ENCODE peak calls at places on chromosome 10, in five cellular contexts. One of them, this sample, is unnamed.

GRCh38 chr10:27536437-27536836 is 32.3 kb downstream of the RAB18 start:
- DNase-seq in HAP-1: no peak
- DNase-seq in upper lobe of left lung: no peak
- DNase-seq in stimulated activated CD4-positive, alpha-beta T cell treated with anti-CD3 and anti-CD28 coated beads, TNF-alpha, amount 100 ng/mL, for 24 hours: no peak
- DNase-seq in fibroblast of mammary gland: no peak
- DNase-seq in this sample: no peak

GRCh38 chr10:117107280-117107679 is 30.8 kb downstream of the VAX1 start:
- DNase-seq in HAP-1: no peak
- DNase-seq in upper lobe of left lung: no peak
- DNase-seq in stimulated activated CD4-positive, alpha-beta T cell treated with anti-CD3 and anti-CD28 coated beads, TNF-alpha, amount 100 ng/mL, for 24 hours: no peak
- DNase-seq in fibroblast of mammary gland: no peak
- DNase-seq in this sample: no peak

GRCh38 chr10:119517235-119518141 is 25.0 kb downstream of the RGS10 start:
- DNase-seq in HAP-1: no peak
- DNase-seq in upper lobe of left lung: peak; percentile 68
- DNase-seq in stimulated activated CD4-positive, alpha-beta T cell treated with anti-CD3 and anti-CD28 coated beads, TNF-alpha, amount 100 ng/mL, for 24 hours: no peak
- DNase-seq in fibroblast of mammary gland: peak; percentile 23
- DNase-seq in this sample: peak; percentile 27

GRCh38 chr10:124705817-124706461 is 38.2 kb downstream of the FAM53B start:
- DNase-seq in HAP-1: no peak
- DNase-seq in upper lobe of left lung: no peak
- DNase-seq in stimulated activated CD4-positive, alpha-beta T cell treated with anti-CD3 and anti-CD28 coated beads, TNF-alpha, amount 100 ng/mL, for 24 hours: no peak
- DNase-seq in fibroblast of mammary gland: no peak
- DNase-seq in this sample: no peak

GRCh38 chr10:107971973-107972372 is 807.5 kb upstream of the SORCS1 start:
- DNase-seq in HAP-1: no peak
- DNase-seq in upper lobe of left lung: no peak
- DNase-seq in stimulated activated CD4-positive, alpha-beta T cell treated with anti-CD3 and anti-CD28 coated beads, TNF-alpha, amount 100 ng/mL, for 24 hours: no peak
- DNase-seq in fibroblast of mammary gland: peak; percentile 95
- DNase-seq in this sample: no peak

GRCh38 chr10:12941966-12942365 is 59.5 kb downstream of the CCDC3 start:
- DNase-seq in HAP-1: peak; percentile 12
- DNase-seq in upper lobe of left lung: no peak
- DNase-seq in stimulated activated CD4-positive, alpha-beta T cell treated with anti-CD3 and anti-CD28 coated beads, TNF-alpha, amount 100 ng/mL, for 24 hours: no peak
- DNase-seq in fibroblast of mammary gland: peak; percentile 7
- DNase-seq in this sample: no peak

GRCh38 chr10:7432884-7433726 is 22.3 kb upstream of the SFMBT2 start:
- DNase-seq in HAP-1: peak; percentile 96
- DNase-seq in upper lobe of left lung: no peak
- DNase-seq in stimulated activated CD4-positive, alpha-beta T cell treated with anti-CD3 and anti-CD28 coated beads, TNF-alpha, amount 100 ng/mL, for 24 hours: no peak
- DNase-seq in fibroblast of mammary gland: peak; percentile 7
- DNase-seq in this sample: no peak

GRCh38 chr10:96436035-96436434 is 77.2 kb upstream of the OPALIN start:
- DNase-seq in HAP-1: no peak
- DNase-seq in upper lobe of left lung: no peak
- DNase-seq in stimulated activated CD4-positive, alpha-beta T cell treated with anti-CD3 and anti-CD28 coated beads, TNF-alpha, amount 100 ng/mL, for 24 hours: no peak
- DNase-seq in fibroblast of mammary gland: no peak
- DNase-seq in this sample: no peak

GRCh38 chr10:71059943-71060342 is 152.4 kb upstream of the UNC5B start:
- DNase-seq in HAP-1: no peak
- DNase-seq in upper lobe of left lung: no peak
- DNase-seq in stimulated activated CD4-positive, alpha-beta T cell treated with anti-CD3 and anti-CD28 coated beads, TNF-alpha, amount 100 ng/mL, for 24 hours: no peak
- DNase-seq in fibroblast of mammary gland: no peak
- DNase-seq in this sample: no peak

GRCh38 chr10:11958956-11959355 is 83.7 kb downstream of the UPF2 start:
- DNase-seq in HAP-1: no peak
- DNase-seq in upper lobe of left lung: no peak
- DNase-seq in stimulated activated CD4-positive, alpha-beta T cell treated with anti-CD3 and anti-CD28 coated beads, TNF-alpha, amount 100 ng/mL, for 24 hours: no peak
- DNase-seq in fibroblast of mammary gland: no peak
- DNase-seq in this sample: no peak

GRCh38 chr10:58796242-58796641 is 283.6 kb downstream of the BICC1 start:
- DNase-seq in HAP-1: no peak
- DNase-seq in upper lobe of left lung: no peak
- DNase-seq in stimulated activated CD4-positive, alpha-beta T cell treated with anti-CD3 and anti-CD28 coated beads, TNF-alpha, amount 100 ng/mL, for 24 hours: no peak
- DNase-seq in fibroblast of mammary gland: no peak
- DNase-seq in this sample: no peak

GRCh38 chr10:117226813-117227451 is 14.0 kb upstream of the SLC18A2 start:
- DNase-seq in HAP-1: no peak
- DNase-seq in upper lobe of left lung: peak; percentile 39
- DNase-seq in stimulated activated CD4-positive, alpha-beta T cell treated with anti-CD3 and anti-CD28 coated beads, TNF-alpha, amount 100 ng/mL, for 24 hours: no peak
- DNase-seq in fibroblast of mammary gland: peak; percentile 44
- DNase-seq in this sample: no peak

GRCh38 chr10:127694580-127695193 is 42.3 kb upstream of the FOXI2 start:
- DNase-seq in HAP-1: peak; percentile 38
- DNase-seq in upper lobe of left lung: peak; percentile 65
- DNase-seq in stimulated activated CD4-positive, alpha-beta T cell treated with anti-CD3 and anti-CD28 coated beads, TNF-alpha, amount 100 ng/mL, for 24 hours: no peak
- DNase-seq in fibroblast of mammary gland: peak; percentile 9
- DNase-seq in this sample: no peak

GRCh38 chr10:88017781-88018180 is 154.4 kb downstream of the PTEN start:
- DNase-seq in HAP-1: no peak
- DNase-seq in upper lobe of left lung: no peak
- DNase-seq in stimulated activated CD4-positive, alpha-beta T cell treated with anti-CD3 and anti-CD28 coated beads, TNF-alpha, amount 100 ng/mL, for 24 hours: no peak
- DNase-seq in fibroblast of mammary gland: peak; percentile 41
- DNase-seq in this sample: no peak

GRCh38 chr10:132306951-132307751 is 599 bp downstream of the STK32C start:
- DNase-seq in HAP-1: no peak
- DNase-seq in upper lobe of left lung: peak; percentile 72
- DNase-seq in stimulated activated CD4-positive, alpha-beta T cell treated with anti-CD3 and anti-CD28 coated beads, TNF-alpha, amount 100 ng/mL, for 24 hours: no peak
- DNase-seq in fibroblast of mammary gland: no peak
- DNase-seq in this sample: peak; percentile 34

GRCh38 chr10:79452174-79452611 is 6.8 kb upstream of the ZCCHC24 start:
- DNase-seq in HAP-1: no peak
- DNase-seq in upper lobe of left lung: no peak
- DNase-seq in stimulated activated CD4-positive, alpha-beta T cell treated with anti-CD3 and anti-CD28 coated beads, TNF-alpha, amount 100 ng/mL, for 24 hours: no peak
- DNase-seq in fibroblast of mammary gland: no peak
- DNase-seq in this sample: no peak

GRCh38 chr10:1369197-1369596 is 313.0 kb downstream of the WDR37 start:
- DNase-seq in HAP-1: no peak
- DNase-seq in upper lobe of left lung: no peak
- DNase-seq in stimulated activated CD4-positive, alpha-beta T cell treated with anti-CD3 and anti-CD28 coated beads, TNF-alpha, amount 100 ng/mL, for 24 hours: no peak
- DNase-seq in fibroblast of mammary gland: no peak
- DNase-seq in this sample: no peak

GRCh38 chr10:978826-979421 is 9.3 kb upstream of the GTPBP4 start:
- DNase-seq in HAP-1: no peak
- DNase-seq in upper lobe of left lung: no peak
- DNase-seq in stimulated activated CD4-positive, alpha-beta T cell treated with anti-CD3 and anti-CD28 coated beads, TNF-alpha, amount 100 ng/mL, for 24 hours: no peak
- DNase-seq in fibroblast of mammary gland: peak; percentile 10
- DNase-seq in this sample: no peak

GRCh38 chr10:20598590-20598989 is 298.5 kb downstream of the NEBL start:
- DNase-seq in HAP-1: no peak
- DNase-seq in upper lobe of left lung: no peak
- DNase-seq in stimulated activated CD4-positive, alpha-beta T cell treated with anti-CD3 and anti-CD28 coated beads, TNF-alpha, amount 100 ng/mL, for 24 hours: no peak
- DNase-seq in fibroblast of mammary gland: peak; percentile 97
- DNase-seq in this sample: no peak

GRCh38 chr10:43981696-43982095 is 333.0 kb upstream of the ZNF32 start:
- DNase-seq in HAP-1: no peak
- DNase-seq in upper lobe of left lung: no peak
- DNase-seq in stimulated activated CD4-positive, alpha-beta T cell treated with anti-CD3 and anti-CD28 coated beads, TNF-alpha, amount 100 ng/mL, for 24 hours: no peak
- DNase-seq in fibroblast of mammary gland: no peak
- DNase-seq in this sample: no peak

GRCh38 chr10:70461397-70462348 is 16.9 kb upstream of the PALD1 start:
- DNase-seq in HAP-1: peak; percentile 29
- DNase-seq in upper lobe of left lung: peak; percentile 48
- DNase-seq in stimulated activated CD4-positive, alpha-beta T cell treated with anti-CD3 and anti-CD28 coated beads, TNF-alpha, amount 100 ng/mL, for 24 hours: no peak
- DNase-seq in fibroblast of mammary gland: peak; percentile 50
- DNase-seq in this sample: no peak

GRCh38 chr10:88489107-88489506 is 94.0 kb downstream of the RNLS start:
- DNase-seq in HAP-1: no peak
- DNase-seq in upper lobe of left lung: no peak
- DNase-seq in stimulated activated CD4-positive, alpha-beta T cell treated with anti-CD3 and anti-CD28 coated beads, TNF-alpha, amount 100 ng/mL, for 24 hours: no peak
- DNase-seq in fibroblast of mammary gland: no peak
- DNase-seq in this sample: no peak

GRCh38 chr10:33791295-33791694 is 456.8 kb upstream of the NRP1 start:
- DNase-seq in HAP-1: no peak
- DNase-seq in upper lobe of left lung: no peak
- DNase-seq in stimulated activated CD4-positive, alpha-beta T cell treated with anti-CD3 and anti-CD28 coated beads, TNF-alpha, amount 100 ng/mL, for 24 hours: no peak
- DNase-seq in fibroblast of mammary gland: peak; percentile 51
- DNase-seq in this sample: no peak

GRCh38 chr10:3485287-3485686 is 299.7 kb downstream of the KLF6 start:
- DNase-seq in HAP-1: no peak
- DNase-seq in upper lobe of left lung: no peak
- DNase-seq in stimulated activated CD4-positive, alpha-beta T cell treated with anti-CD3 and anti-CD28 coated beads, TNF-alpha, amount 100 ng/mL, for 24 hours: no peak
- DNase-seq in fibroblast of mammary gland: no peak
- DNase-seq in this sample: no peak

GRCh38 chr10:50577681-50578350 is 45.9 kb downstream of the SGMS1 start:
- DNase-seq in HAP-1: peak; percentile 34
- DNase-seq in upper lobe of left lung: peak; percentile 51
- DNase-seq in stimulated activated CD4-positive, alpha-beta T cell treated with anti-CD3 and anti-CD28 coated beads, TNF-alpha, amount 100 ng/mL, for 24 hours: no peak
- DNase-seq in fibroblast of mammary gland: peak; percentile 38
- DNase-seq in this sample: no peak

GRCh38 chr10:80535671-80536360 is 1.9 kb upstream of the SH2D4B start:
- DNase-seq in HAP-1: no peak
- DNase-seq in upper lobe of left lung: peak; percentile 79
- DNase-seq in stimulated activated CD4-positive, alpha-beta T cell treated with anti-CD3 and anti-CD28 coated beads, TNF-alpha, amount 100 ng/mL, for 24 hours: peak; percentile 31
- DNase-seq in fibroblast of mammary gland: no peak
- DNase-seq in this sample: peak; percentile 37

GRCh38 chr10:29993319-29993876 is 66.0 kb downstream of the JCAD start:
- DNase-seq in HAP-1: no peak
- DNase-seq in upper lobe of left lung: no peak
- DNase-seq in stimulated activated CD4-positive, alpha-beta T cell treated with anti-CD3 and anti-CD28 coated beads, TNF-alpha, amount 100 ng/mL, for 24 hours: no peak
- DNase-seq in fibroblast of mammary gland: no peak
- DNase-seq in this sample: no peak

GRCh38 chr10:126849646-126850045 is 55.6 kb upstream of the DOCK1 start:
- DNase-seq in HAP-1: no peak
- DNase-seq in upper lobe of left lung: no peak
- DNase-seq in stimulated activated CD4-positive, alpha-beta T cell treated with anti-CD3 and anti-CD28 coated beads, TNF-alpha, amount 100 ng/mL, for 24 hours: no peak
- DNase-seq in fibroblast of mammary gland: no peak
- DNase-seq in this sample: no peak

GRCh38 chr10:126647116-126647515 is 23.4 kb downstream of the C10orf90 start:
- DNase-seq in HAP-1: no peak
- DNase-seq in upper lobe of left lung: no peak
- DNase-seq in stimulated activated CD4-positive, alpha-beta T cell treated with anti-CD3 and anti-CD28 coated beads, TNF-alpha, amount 100 ng/mL, for 24 hours: no peak
- DNase-seq in fibroblast of mammary gland: no peak
- DNase-seq in this sample: no peak

GRCh38 chr10:111072232-111072631 is 4.6 kb upstream of the ADRA2A start:
- DNase-seq in HAP-1: no peak
- DNase-seq in upper lobe of left lung: no peak
- DNase-seq in stimulated activated CD4-positive, alpha-beta T cell treated with anti-CD3 and anti-CD28 coated beads, TNF-alpha, amount 100 ng/mL, for 24 hours: no peak
- DNase-seq in fibroblast of mammary gland: no peak
- DNase-seq in this sample: no peak

GRCh38 chr10:120746016-120746755 is 105.0 kb upstream of the WDR11 start:
- DNase-seq in HAP-1: no peak
- DNase-seq in upper lobe of left lung: no peak
- DNase-seq in stimulated activated CD4-positive, alpha-beta T cell treated with anti-CD3 and anti-CD28 coated beads, TNF-alpha, amount 100 ng/mL, for 24 hours: no peak
- DNase-seq in fibroblast of mammary gland: no peak
- DNase-seq in this sample: no peak

GRCh38 chr10:70331486-70332268 is 47.9 kb upstream of the NPFFR1 start:
- DNase-seq in HAP-1: no peak
- DNase-seq in upper lobe of left lung: peak; percentile 64
- DNase-seq in stimulated activated CD4-positive, alpha-beta T cell treated with anti-CD3 and anti-CD28 coated beads, TNF-alpha, amount 100 ng/mL, for 24 hours: no peak
- DNase-seq in fibroblast of mammary gland: peak; percentile 97
- DNase-seq in this sample: no peak

GRCh38 chr10:87092861-87093460 is 1.7 kb downstream of the GLUD1 start:
- DNase-seq in HAP-1: peak; percentile 83
- DNase-seq in upper lobe of left lung: no peak
- DNase-seq in stimulated activated CD4-positive, alpha-beta T cell treated with anti-CD3 and anti-CD28 coated beads, TNF-alpha, amount 100 ng/mL, for 24 hours: no peak
- DNase-seq in fibroblast of mammary gland: peak; percentile 52
- DNase-seq in this sample: peak; percentile 24

GRCh38 chr10:72455889-72456588 is 101.3 kb upstream of the DNAJB12 start:
- DNase-seq in HAP-1: peak; percentile 38
- DNase-seq in upper lobe of left lung: no peak
- DNase-seq in stimulated activated CD4-positive, alpha-beta T cell treated with anti-CD3 and anti-CD28 coated beads, TNF-alpha, amount 100 ng/mL, for 24 hours: no peak
- DNase-seq in fibroblast of mammary gland: peak; percentile 9
- DNase-seq in this sample: no peak

GRCh38 chr10:60456053-60456452 is 66.4 kb upstream of the ANK3 start:
- DNase-seq in HAP-1: no peak
- DNase-seq in upper lobe of left lung: no peak
- DNase-seq in stimulated activated CD4-positive, alpha-beta T cell treated with anti-CD3 and anti-CD28 coated beads, TNF-alpha, amount 100 ng/mL, for 24 hours: no peak
- DNase-seq in fibroblast of mammary gland: peak; percentile 51
- DNase-seq in this sample: no peak

This sample was measured in T-helper 1 cell.